ENCODE peak calls at places on chromosome 1, in ten cellular contexts. U is WTC11; X is astrocyte of the hippocampus; V is lung microvascular endothelial cell; B is anterior cingulate cortex; E is small intestine; K is NCI-H1105 treated with DMSO at 0.1 percent for 48 hours; C is GM18507; P is HFFc6; F is stimulated activated CD4-positive, alpha-beta T cell treated with anti-CD3 and anti-CD28 coated beads, Interleukin-2, amount 100 ng/mL, for 24 hours. I is an unnamed sample.

GRCh38 chr1:26363549-26364448 is 8.8 kb downstream of the ZNF683 start:
- DNase-seq in U (peak; percentile 87), X (peak; percentile 87), V (peak; percentile 77), B (no peak), E (peak; percentile 83), K (peak; percentile 64), C (peak; percentile 64), P (peak; percentile 41), F (peak; percentile 90), I (peak; percentile 85)

GRCh38 chr1:84956097-84956496 is 40.8 kb downstream of the MCOLN2 start:
- DNase-seq in U (no peak), X (no peak), V (no peak), B (no peak), E (no peak), K (no peak), C (no peak), P (no peak), F (no peak), I (no peak)

GRCh38 chr1:98210064-98210463 is 289.2 kb upstream of the DPYD start:
- DNase-seq in U (no peak), X (peak; percentile 90), V (no peak), B (no peak), E (no peak), K (no peak), C (no peak), P (peak; percentile 89), F (no peak), I (no peak)

GRCh38 chr1:115266729-115267421 is 71.2 kb downstream of the NGF start:
- DNase-seq in U (no peak), X (no peak), V (no peak), B (no peak), E (no peak), K (no peak), C (no peak), P (no peak), F (no peak), I (no peak)

GRCh38 chr1:150152182-150152536 is 2.4 kb downstream of the PLEKHO1 start:
- DNase-seq in U (no peak), X (no peak), V (no peak), B (no peak), E (no peak), K (no peak), C (no peak), P (no peak), F (no peak), I (peak; percentile 34)

GRCh38 chr1:145708063-145708462 is 895 bp upstream of the PDZK1 start:
- DNase-seq in U (no peak), X (no peak), V (no peak), B (no peak), E (no peak), K (no peak), C (no peak), P (peak; percentile 48), F (no peak), I (no peak)

GRCh38 chr1:88801575-88802208 is 89.7 kb downstream of the GTF2B start:
- DNase-seq in U (no peak), X (no peak), V (no peak), B (no peak), E (no peak), K (no peak), C (no peak), P (no peak), F (no peak), I (no peak)

GRCh38 chr1:54728027-54728426 is 12.4 kb downstream of the TTC4 start:
- DNase-seq in U (no peak), X (peak; percentile 59), V (peak; percentile 32), B (no peak), E (no peak), K (no peak), C (no peak), P (no peak), F (no peak), I (no peak)

GRCh38 chr1:2307943-2308342 is 79.8 kb downstream of the SKI start:
- DNase-seq in U (no peak), X (no peak), V (no peak), B (no peak), E (no peak), K (no peak), C (no peak), P (no peak), F (no peak), I (no peak)

GRCh38 chr1:84062496-84062895 is 63.6 kb upstream of the TTLL7 start:
- DNase-seq in U (no peak), X (no peak), V (no peak), B (no peak), E (no peak), K (no peak), C (no peak), P (no peak), F (no peak), I (no peak)

GRCh38 chr1:40665335-40666171 is at the start of gene RIMS3:
- DNase-seq in U (peak; percentile 86), X (peak; percentile 74), V (peak; percentile 61), B (peak; percentile 33), E (peak; percentile 75), K (peak; percentile 70), C (peak; percentile 85), P (no peak), F (peak; percentile 86), I (peak; percentile 82)

GRCh38 chr1:10714337-10715114 is 81.9 kb downstream of the CASZ1 start:
- DNase-seq in U (peak; percentile 41), X (peak; percentile 92), V (no peak), B (no peak), E (no peak), K (no peak), C (no peak), P (no peak), F (no peak), I (no peak)

GRCh38 chr1:31805318-31805717 is 10.5 kb downstream of the SPOCD1 start:
- DNase-seq in U (no peak), X (no peak), V (no peak), B (no peak), E (no peak), K (no peak), C (no peak), P (no peak), F (no peak), I (peak; percentile 17)

GRCh38 chr1:23561813-23562100 is 2.5 kb upstream of the ID3 start:
- DNase-seq in U (no peak), X (peak; percentile 58), V (peak; percentile 50), B (no peak), E (no peak), K (no peak), C (no peak), P (peak; percentile 78), F (no peak), I (no peak)

GRCh38 chr1:44031051-44031899 is at the start of gene SLC6A9:
- DNase-seq in U (peak; percentile 72), X (peak; percentile 77), V (peak; percentile 31), B (no peak), E (peak; percentile 44), K (peak; percentile 43), C (no peak), P (peak; percentile 43), F (peak; percentile 66), I (peak; percentile 78)

GRCh38 chr1:155182052-155182550 is 8.5 kb downstream of the TRIM46 start:
- DNase-seq in U (no peak), X (no peak), V (no peak), B (no peak), E (no peak), K (no peak), C (no peak), P (no peak), F (no peak), I (no peak)

GRCh38 chr1:161021168-161021958 is 411 bp upstream of the F11R start:
- DNase-seq in U (peak; percentile 99), X (peak; percentile 80), V (peak; percentile 84), B (no peak), E (peak; percentile 99), K (peak; percentile 99), C (peak; percentile 93), P (no peak), F (peak; percentile 82), I (peak; percentile 95)

GRCh38 chr1:7042322-7043231 is 257.3 kb downstream of the CAMTA1 start:
- DNase-seq in U (peak; percentile 27), X (peak; percentile 63), V (peak; percentile 29), B (no peak), E (peak; percentile 21), K (peak; percentile 42), C (peak; percentile 18), P (peak; percentile 29), F (no peak), I (no peak)

GRCh38 chr1:45272943-45273342 is 53.8 kb upstream of the HPDL start:
- DNase-seq in U (no peak), X (peak; percentile 26), V (no peak), B (no peak), E (no peak), K (no peak), C (no peak), P (peak; percentile 16), F (no peak), I (no peak)

GRCh38 chr1:185497177-185497576 is 180.1 kb upstream of the IVNS1ABP start:
- DNase-seq in U (no peak), X (no peak), V (no peak), B (no peak), E (no peak), K (no peak), C (no peak), P (no peak), F (no peak), I (no peak)

GRCh38 chr1:36881541-36881940 is 152.8 kb downstream of the GRIK3 start:
- DNase-seq in U (no peak), X (no peak), V (no peak), B (no peak), E (no peak), K (no peak), C (no peak), P (no peak), F (no peak), I (peak; percentile 12)

GRCh38 chr1:218938259-218938658 is 235.4 kb upstream of the LYPLAL1 start:
- DNase-seq in U (no peak), X (no peak), V (no peak), B (no peak), E (no peak), K (no peak), C (no peak), P (no peak), F (no peak), I (no peak)

GRCh38 chr1:201468501-201468843 is 516 bp downstream of the PHLDA3 start:
- DNase-seq in U (peak; percentile 50), X (peak; percentile 64), V (peak; percentile 45), B (no peak), E (no peak), K (no peak), C (no peak), P (no peak), F (no peak), I (no peak)

GRCh38 chr1:58927026-58927721 is 143.3 kb upstream of the JUN start:
- DNase-seq in U (no peak), X (peak; percentile 28), V (no peak), B (no peak), E (no peak), K (peak; percentile 16), C (no peak), P (no peak), F (no peak), I (no peak)

GRCh38 chr1:158999301-159000069 is 10.2 kb upstream of the IFI16 start:
- DNase-seq in U (peak; percentile 83), X (peak; percentile 96), V (peak; percentile 97), B (no peak), E (peak; percentile 16), K (peak; percentile 91), C (no peak), P (peak; percentile 76), F (no peak), I (peak; percentile 82)

GRCh38 chr1:113255728-113256347 is 134.5 kb upstream of the MAGI3 start:
- DNase-seq in U (no peak), X (peak; percentile 73), V (no peak), B (no peak), E (peak; percentile 87), K (no peak), C (no peak), P (no peak), F (no peak), I (peak; percentile 61)

I was measured in ureter.